ENCODE peak calls at places on chromosomes 2 and 18, in six cellular contexts. S is body of pancreas, D is IMR-90, U is stomach, L is heart left ventricle, F is testis. Q is an unnamed sample. For H3K9me3 and H3K36me3, the result is how much of the 10 kb centered on the place peaks cover.

GRCh38 chr18:35203001-35203553 is 37.8 kb upstream of the ZNF397 start:
- DNase-seq in S (no peak), D (no peak), U (no peak), L (no peak), F (no peak), Q (no peak)

GRCh38 chr2:190449925-190450324 is 41.8 kb downstream of the MFSD6 start:
- DNase-seq in S (no peak), D (no peak), U (no peak), L (no peak), F (no peak), Q (no peak)

GRCh38 chr2:95761556-95761955 is 169.8 kb downstream of the TRIM43 start:
- DNase-seq in S (no peak), D (no peak), U (no peak), L (no peak), F (no peak), Q (no peak)

GRCh38 chr2:68287580-68288441 is 31.9 kb downstream of the CNRIP1 start:
- DNase-seq in S (peak), D (peak), U (no peak), L (no peak), F (peak), Q (no peak)

GRCh38 chr18:5370332-5370731 is 74.8 kb upstream of the ZBTB14 start:
- DNase-seq in S (no peak), D (peak), U (no peak), L (no peak), F (no peak), Q (no peak)

GRCh38 chr2:25161055-25161781 is 7.2 kb downstream of the POMC start:
- DNase-seq in S (peak), D (peak), U (peak), L (peak), F (peak), Q (no peak)

GRCh38 chr2:96471772-96472171 is 33.4 kb downstream of the NEURL3 start:
- DNase-seq in S (no peak), D (no peak), U (no peak), L (no peak), F (no peak), Q (no peak)

GRCh38 chr18:3186678-3187658 is 32.8 kb downstream of the MYOM1 start:
- DNase-seq in S (peak), D (no peak), U (no peak), L (no peak), F (no peak), Q (no peak)

GRCh38 chr2:232874677-232875223 is 4.7 kb downstream of the SNORC start:
- DNase-seq in S (no peak), D (no peak), U (no peak), L (no peak), F (no peak), Q (no peak)

GRCh38 chr2:106038598-106039375 is 155.3 kb downstream of the UXS1 start:
- DNase-seq in S (no peak), D (no peak), U (no peak), L (no peak), F (no peak), Q (peak)

GRCh38 chr2:69154031-69154430 is 141.1 kb downstream of the ANTXR1 start:
- DNase-seq in S (no peak), D (peak), U (no peak), L (no peak), F (no peak), Q (no peak)

GRCh38 chr2:105563000-105563719 is 164.3 kb upstream of the FHL2 start:
- DNase-seq in S (no peak), D (no peak), U (no peak), L (no peak), F (no peak), Q (no peak)

GRCh38 chr18:55421612-55422381 is 166.2 kb downstream of the TCF4 start:
- DNase-seq in S (no peak), D (no peak), U (no peak), L (no peak), F (no peak), Q (peak)

GRCh38 chr2:170298861-170299429 is 121.0 kb downstream of the MYO3B start:
- DNase-seq in S (no peak), D (no peak), U (no peak), L (no peak), F (no peak), Q (no peak)

GRCh38 chr2:231227309-231228162 is 29.1 kb downstream of the ARMC9 start:
- DNase-seq in S (peak), D (peak), U (peak), L (peak), F (peak), Q (no peak)

GRCh38 chr2:46082531-46083485 is 214.4 kb upstream of the EPAS1 start:
- DNase-seq in S (no peak), D (peak), U (no peak), L (peak), F (no peak), Q (no peak)

GRCh38 chr18:22606563-22607283 is 189.0 kb upstream of the CTAGE1 start:
- DNase-seq in S (no peak), D (peak), U (no peak), L (peak), F (no peak), Q (no peak)

GRCh38 chr2:61763605-61764034 is 90.2 kb downstream of the FAM161A start:
- DNase-seq in S (peak), D (peak), U (peak), L (peak), F (peak), Q (peak)

GRCh38 chr2:13533524-13533922 is 816.8 kb downstream of the TRIB2 start:
- DNase-seq in S (no peak), D (no peak), U (no peak), L (no peak), F (no peak), Q (no peak)

GRCh38 chr18:74414951-74415515 is 42.1 kb downstream of the DIPK1C start:
- DNase-seq in S (no peak), D (no peak), U (no peak), L (peak), F (no peak), Q (no peak)

GRCh38 chr2:6923319-6923718 is 6.1 kb downstream of the RNF144A start:
- DNase-seq in S (no peak), D (no peak), U (no peak), L (peak), F (no peak), Q (no peak)

GRCh38 chr2:66434679-66435548 is at the start of gene MEIS1:
- DNase-seq in S (peak), D (peak), U (peak), L (peak), F (peak), Q (peak)

GRCh38 chr2:79437416-79438281 is 75.2 kb upstream of the CTNNA2 start:
- DNase-seq in S (no peak), D (no peak), U (no peak), L (no peak), F (no peak), Q (no peak)

GRCh38 chr18:475202-475624 is 25.3 kb downstream of the COLEC12 start:
- DNase-seq in S (no peak), D (peak), U (no peak), L (peak), F (no peak), Q (no peak)

GRCh38 chr2:167331636-167332232 is 443.5 kb downstream of the XIRP2 start:
- DNase-seq in S (no peak), D (no peak), U (no peak), L (no peak), F (peak), Q (no peak)

GRCh38 chr2:27051902-27052645 is 606 bp downstream of the AGBL5 start:
- DNase-seq in S (peak), D (no peak), U (peak), L (no peak), F (no peak), Q (no peak)

GRCh38 chr18:25875574-25875973 is 214.8 kb downstream of the SS18 start:
- DNase-seq in S (no peak), D (no peak), U (no peak), L (no peak), F (no peak), Q (no peak)

DNA sequence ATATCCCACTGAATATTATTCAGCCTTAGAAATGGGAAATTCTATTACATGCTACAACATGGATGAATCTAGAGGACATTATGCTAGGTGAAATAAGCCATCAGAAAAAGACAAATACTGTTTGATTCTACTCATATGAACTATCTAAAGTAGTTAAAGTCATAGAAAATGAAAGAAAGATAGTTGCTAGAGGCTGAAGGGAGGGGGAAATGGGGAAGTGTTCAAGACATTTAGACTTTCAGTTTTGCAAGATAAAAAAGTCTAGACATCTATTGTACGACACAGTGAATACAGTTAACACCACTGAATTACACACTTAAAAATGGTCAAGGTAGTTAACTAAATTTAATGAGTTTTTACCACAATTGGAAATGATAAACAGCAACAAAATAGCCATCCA is 835.9 kb upstream of the CHAC2 start:
- DNase-seq in S (no peak), D (no peak), U (no peak), L (no peak), F (no peak), Q (no peak)
- H3K9me3 ChIP-seq in S (under half), D (under half), U (under half), L (under half), F (under half), Q (under half)

DNA sequence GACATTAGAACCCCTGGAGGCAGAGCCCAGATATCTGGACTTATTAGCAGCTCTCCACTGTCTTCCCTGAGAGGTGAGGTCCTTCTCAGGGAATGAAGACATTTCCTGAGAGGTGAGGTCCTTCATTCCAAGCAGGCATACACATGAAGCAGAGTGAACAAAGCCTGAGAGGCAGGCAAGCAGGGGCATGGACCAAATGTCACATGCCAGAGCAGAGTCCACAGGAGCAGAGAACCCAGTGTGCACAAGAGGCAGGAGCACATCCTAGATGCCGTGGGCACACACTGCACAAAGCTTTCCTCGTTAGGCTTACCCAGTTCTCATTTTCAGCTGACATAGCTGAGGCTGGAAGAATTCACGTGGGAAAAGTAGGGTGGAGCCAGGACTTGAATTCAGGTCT is 759.9 kb upstream of the HS6ST1 start:
- DNase-seq in S (no peak), D (no peak), U (no peak), L (no peak), F (no peak), Q (no peak)
- H3K36me3 ChIP-seq in S (under half), D (under half), U (under half), L (under half), F (under half), Q (under half)

DNA sequence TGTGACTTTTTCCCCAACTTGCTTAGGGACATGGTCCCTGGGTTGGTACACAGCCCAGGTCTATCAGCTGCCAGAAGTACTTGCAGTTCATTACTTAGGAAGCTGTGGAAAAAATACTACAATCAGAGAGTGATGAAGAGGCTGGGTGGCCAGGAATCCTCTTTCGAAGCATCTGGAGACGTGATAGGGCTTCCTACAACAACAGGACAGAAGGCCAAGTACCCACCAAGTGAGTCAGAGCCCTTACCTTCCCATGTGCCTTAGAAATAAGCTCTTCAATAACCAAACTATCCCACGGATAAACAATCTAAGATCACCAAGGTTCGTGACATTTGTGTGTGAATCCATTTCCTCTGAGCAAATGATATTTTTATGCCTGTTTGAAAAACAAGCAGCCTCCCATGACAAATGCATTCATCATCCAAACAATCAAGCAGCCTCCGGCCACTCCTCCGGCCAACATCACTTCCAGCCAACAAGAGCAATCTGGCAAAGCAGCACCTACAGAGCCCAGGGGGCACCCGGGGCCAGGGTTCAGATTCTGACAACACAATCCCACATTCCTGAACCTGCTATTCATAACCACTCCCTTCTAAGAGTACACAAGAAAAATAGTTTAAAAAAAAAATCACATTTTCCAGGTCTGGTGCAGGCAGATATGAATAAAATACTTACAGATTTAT is 26.4 kb downstream of the TBC1D8 start:
- DNase-seq in S (peak), D (peak), U (peak), L (peak), F (no peak), Q (peak)
- TF ChIP-seq POLR2A in S (peak), D (no peak), U (no peak), L (no peak), F (no peak), Q (no peak)

GRCh38 chr18:78625895-78626294 is 353.7 kb upstream of the SALL3 start:
- DNase-seq in S (no peak), D (no peak), U (no peak), L (no peak), F (no peak), Q (no peak)

GRCh38 chr18:78627546-78628315 is 351.9 kb upstream of the SALL3 start:
- DNase-seq in S (no peak), D (no peak), U (no peak), L (no peak), F (no peak), Q (no peak)

GRCh38 chr18:78624646-78625279 is 354.9 kb upstream of the SALL3 start:
- DNase-seq in S (no peak), D (no peak), U (peak), L (no peak), F (no peak), Q (no peak)

GRCh38 chr18:78623142-78623541 is 356.5 kb upstream of the SALL3 start:
- DNase-seq in S (no peak), D (no peak), U (no peak), L (no peak), F (no peak), Q (no peak)

DNA sequence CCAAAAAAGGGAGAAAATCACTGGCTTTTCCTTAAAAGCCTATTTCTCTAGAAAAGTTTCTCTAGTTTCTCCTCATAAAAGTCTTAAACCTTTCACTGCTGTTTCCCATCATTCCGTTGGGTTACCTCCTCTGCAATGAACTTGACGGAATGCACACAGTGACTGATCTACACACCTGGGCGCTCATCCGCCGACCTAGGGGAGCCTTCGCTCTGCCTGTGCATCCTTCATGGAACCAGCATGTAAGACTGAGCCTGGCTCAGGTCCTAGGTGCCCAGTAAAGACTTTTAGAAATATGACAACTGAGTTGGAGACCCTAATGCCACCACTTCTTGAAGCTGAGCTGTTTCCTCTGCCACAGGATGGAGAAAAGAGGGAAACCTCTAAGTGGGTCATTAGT is 354.2 kb upstream of the SALL3 start:
- DNase-seq in S (no peak), D (no peak), U (no peak), L (no peak), F (no peak), Q (no peak)
- H3K9me3 ChIP-seq in S (under half), D (half or more), U (under half), L (under half), F (under half), Q (under half)

DNA sequence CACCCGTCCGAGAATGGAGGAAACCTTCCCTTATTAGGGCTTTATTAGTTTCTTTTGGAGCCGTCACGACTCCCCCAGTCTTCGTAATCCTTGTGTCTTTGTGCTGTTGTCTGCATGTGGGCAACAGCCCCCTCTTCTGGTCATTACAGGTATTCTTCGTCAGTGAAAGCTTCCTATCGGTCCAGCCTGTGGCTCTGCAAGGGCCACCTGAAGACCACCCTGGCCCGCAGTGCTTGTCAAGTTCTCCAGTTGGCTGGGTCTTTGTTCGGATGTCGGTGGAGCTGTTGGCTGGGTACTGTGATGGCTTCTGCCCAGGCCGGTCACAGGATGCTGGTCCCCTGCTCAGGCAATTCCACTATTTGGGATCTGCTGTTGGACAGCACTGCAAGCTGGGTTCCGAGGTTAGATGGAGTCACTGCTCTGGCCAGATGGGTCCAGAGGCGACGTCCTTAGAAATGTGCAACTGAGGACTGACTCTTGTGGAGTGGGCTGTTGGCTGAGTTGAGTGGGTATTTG is 19.2 kb downstream of the E2F6 start:
- DNase-seq in S (peak), D (peak), U (peak), L (peak), F (peak), Q (peak)
- H3K36me3 ChIP-seq in S (under half), D (under half), U (under half), L (half or more), F (under half), Q (under half)

GRCh38 chr2:55235724-55236538 is 3.4 kb downstream of the RPS27A start:
- DNase-seq in S (no peak), D (no peak), U (no peak), L (no peak), F (no peak), Q (no peak)
- TF ChIP-seq POLR2A in S (no peak), D (peak), U (no peak), L (no peak), F (no peak), Q (no peak)

GRCh38 chr2:112864072-112864471 is 27.5 kb upstream of the IL1B start:
- DNase-seq in S (no peak), D (no peak), U (no peak), L (no peak), F (no peak), Q (no peak)
- H3K9me3 ChIP-seq in S (under half), D (under half), U (under half), L (under half), F (under half), Q (under half)

DNA sequence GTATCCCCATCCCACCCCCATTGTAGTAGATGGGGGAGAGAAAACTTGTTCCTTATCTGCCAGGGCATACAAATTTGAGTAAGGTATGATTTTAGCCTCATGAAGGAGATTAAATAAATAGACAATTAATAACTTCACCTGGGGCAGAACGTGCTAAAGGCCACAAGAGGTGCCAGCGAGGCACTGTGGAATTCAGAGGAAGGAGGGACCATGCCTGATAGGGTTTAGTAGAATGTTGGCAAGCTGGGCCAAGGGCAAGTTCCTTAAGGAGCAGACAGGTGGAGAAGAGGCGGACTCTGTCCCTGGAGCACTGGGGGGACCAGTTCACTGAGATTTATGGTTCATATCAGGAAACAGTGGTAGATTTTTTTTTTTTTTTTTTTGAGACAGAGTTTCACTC is 22.5 kb downstream of the STAMBP start:
- DNase-seq in S (no peak), D (no peak), U (peak), L (no peak), F (no peak), Q (no peak)
- H3K36me3 ChIP-seq in S (half or more), D (under half), U (half or more), L (half or more), F (under half), Q (under half)

Q was measured in tibial nerve.